ENCODE peak calls at places on chromosomes 6 and 20, in ten cellular contexts. B is CD8-positive, alpha-beta T cell; U is endodermal cell; L is fibroblast of lung; J is thoracic aorta; X is gastrocnemius medialis; I is H9; R is lower lobe of right lung; P is hepatocyte; K is GM12878. Y is an unnamed sample. For H3K4me1 and H3K9me3, the result is how much of the 10 kb centered on the place peaks cover.

GRCh38 chr6:23841116-23841515 is 284.9 kb upstream of the NRSN1 start:
- DNase-seq in B (no peak), U (no peak), L (no peak), J (no peak), X (no peak), I (no peak), R (no peak), P (no peak), K (no peak), Y (no peak)

GRCh38 chr6:166633732-166634535 is 6.9 kb upstream of the RPS6KA2 start:
- DNase-seq in B (no peak), U (peak), L (peak), J (no peak), X (peak), I (peak), R (peak), P (no peak), K (no peak), Y (no peak)

GRCh38 chr20:35395728-35396127 is 16.0 kb downstream of the UQCC1 start:
- DNase-seq in B (no peak), U (no peak), L (peak), J (peak), X (no peak), I (no peak), R (no peak), P (no peak), K (no peak), Y (no peak)

GRCh38 chr20:32447136-32448027 is 89.3 kb downstream of the ASXL1 start:
- DNase-seq in B (no peak), U (peak), L (no peak), J (no peak), X (no peak), I (no peak), R (no peak), P (no peak), K (no peak), Y (no peak)

GRCh38 chr6:36727491-36728021 is 29.9 kb downstream of the RAB44 start:
- DNase-seq in B (no peak), U (no peak), L (no peak), J (no peak), X (no peak), I (no peak), R (peak), P (no peak), K (peak), Y (no peak)

GRCh38 chr6:165702669-165703068 is 39.6 kb upstream of the PDE10A start:
- DNase-seq in B (no peak), U (no peak), L (no peak), J (no peak), X (no peak), I (no peak), R (no peak), P (no peak), K (no peak), Y (no peak)

GRCh38 chr6:135493218-135493961 is 4.2 kb downstream of the AHI1 start:
- DNase-seq in B (no peak), U (no peak), L (peak), J (no peak), X (no peak), I (no peak), R (no peak), P (no peak), K (no peak), Y (no peak)

GRCh38 chr6:34531580-34532201 is 24.4 kb downstream of the SPDEF start:
- DNase-seq in B (no peak), U (peak), L (peak), J (peak), X (peak), I (peak), R (no peak), P (no peak), K (peak), Y (peak)

GRCh38 chr20:42678895-42679294 is 510.8 kb downstream of the PTPRT start:
- DNase-seq in B (no peak), U (peak), L (no peak), J (no peak), X (no peak), I (peak), R (no peak), P (peak), K (no peak), Y (no peak)

GRCh38 chr6:129114992-129115391 is 232.1 kb downstream of the LAMA2 start:
- DNase-seq in B (no peak), U (no peak), L (no peak), J (no peak), X (no peak), I (no peak), R (no peak), P (no peak), K (no peak), Y (no peak)

GRCh38 chr6:74356385-74356784 is 660.4 kb downstream of the CD109 start:
- DNase-seq in B (no peak), U (no peak), L (no peak), J (no peak), X (no peak), I (no peak), R (no peak), P (no peak), K (no peak), Y (no peak)

GRCh38 chr6:139594333-139594965 is 220.0 kb upstream of the CITED2 start:
- DNase-seq in B (no peak), U (no peak), L (no peak), J (no peak), X (no peak), I (no peak), R (no peak), P (no peak), K (no peak), Y (no peak)
- H3K4me1 ChIP-seq in B (under half), U (under half), L (under half), J (half or more), X (under half), I (under half), R (half or more), P (under half), K (under half), Y (under half)

GRCh38 chr6:30862156-30862875 is 22.0 kb upstream of the DDR1 start:
- DNase-seq in B (no peak), U (no peak), L (no peak), J (no peak), X (no peak), I (no peak), R (no peak), P (no peak), K (no peak), Y (no peak)
- H3K9me3 ChIP-seq in B (under half), U (under half), L (under half), J (under half), X (under half), I (under half), R (under half), P (under half), K (under half), Y (under half)

GRCh38 chr20:58853466-58853865 is 950 bp downstream of the GNAS start:
- DNase-seq in B (no peak), U (no peak), L (no peak), J (no peak), X (no peak), I (no peak), R (no peak), P (no peak), K (no peak), Y (no peak)

GRCh38 chr20:58851221-58851968 is 693 bp upstream of the GNAS-AS1 start:
- DNase-seq in B (no peak), U (peak), L (no peak), J (no peak), X (no peak), I (peak), R (no peak), P (no peak), K (no peak), Y (no peak)

GRCh38 chr20:58853976-58854637 is 1.6 kb downstream of the GNAS start:
- DNase-seq in B (no peak), U (peak), L (no peak), J (no peak), X (no peak), I (no peak), R (no peak), P (no peak), K (no peak), Y (no peak)

GRCh38 chr20:58851969-58852458 is 502 bp upstream of the GNAS start:
- DNase-seq in B (no peak), U (peak), L (no peak), J (no peak), X (no peak), I (no peak), R (no peak), P (no peak), K (no peak), Y (no peak)

GRCh38 chr20:58852559-58853271 is at the start of gene GNAS:
- DNase-seq in B (no peak), U (peak), L (peak), J (no peak), X (peak), I (peak), R (peak), P (peak), K (no peak), Y (peak)
- TF ChIP-seq CTCF in B (peak), U (peak), L (peak), J (peak), X (peak), I (peak), R (peak), P (peak), K (peak), Y (peak)

DNA sequence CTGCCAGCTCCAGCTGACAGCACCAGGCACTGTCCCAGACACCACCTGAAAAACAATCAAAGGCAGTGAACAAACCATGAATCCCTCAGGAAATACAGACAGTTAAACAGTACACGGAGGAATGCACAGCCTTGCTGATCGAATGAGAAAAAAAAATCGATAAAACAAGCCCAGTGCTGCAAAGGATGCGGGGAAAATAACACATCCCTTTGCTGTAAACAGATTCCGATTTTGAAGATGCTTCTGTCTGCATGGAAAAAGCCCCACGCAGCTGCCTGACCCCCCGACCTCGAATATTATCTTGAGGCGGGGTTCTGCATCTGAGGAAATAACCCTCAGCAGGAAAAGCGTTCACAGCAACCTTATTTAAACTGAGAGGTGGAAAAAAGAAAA is 43.9 kb downstream of the RBM38 start:
- DNase-seq in B (no peak), U (no peak), L (no peak), J (no peak), X (no peak), I (no peak), R (no peak), P (no peak), K (no peak), Y (no peak)
- H3K4me1 ChIP-seq in B (half or more), U (under half), L (under half), J (half or more), X (half or more), I (under half), R (under half), P (under half), K (under half), Y (half or more)

GRCh38 chr6:106694343-106694742 is 65.0 kb downstream of the QRSL1 start:
- DNase-seq in B (no peak), U (peak), L (no peak), J (no peak), X (no peak), I (peak), R (no peak), P (no peak), K (no peak), Y (no peak)

GRCh38 chr6:106688177-106688951 is 59.0 kb downstream of the QRSL1 start:
- DNase-seq in B (no peak), U (no peak), L (no peak), J (no peak), X (no peak), I (no peak), R (no peak), P (no peak), K (peak), Y (no peak)

GRCh38 chr6:106693343-106693742 is 64.0 kb downstream of the QRSL1 start:
- DNase-seq in B (no peak), U (no peak), L (no peak), J (no peak), X (no peak), I (no peak), R (no peak), P (no peak), K (no peak), Y (no peak)

GRCh38 chr6:106692112-106692822 is 62.9 kb downstream of the QRSL1 start:
- DNase-seq in B (no peak), U (peak), L (peak), J (no peak), X (no peak), I (peak), R (no peak), P (peak), K (no peak), Y (no peak)

GRCh38 chr6:106692823-106693216 is 63.4 kb downstream of the QRSL1 start:
- DNase-seq in B (no peak), U (peak), L (no peak), J (no peak), X (no peak), I (no peak), R (no peak), P (no peak), K (no peak), Y (no peak)
- H3K9me3 ChIP-seq in B (under half), U (under half), L (under half), J (under half), X (under half), I (under half), R (under half), P (under half), K (under half), Y (under half)

GRCh38 chr6:63533026-63533425 is 39.3 kb upstream of the LOC128125822 start:
- DNase-seq in B (no peak), U (no peak), L (no peak), J (no peak), X (no peak), I (no peak), R (no peak), P (no peak), K (no peak), Y (no peak)
- TF ChIP-seq CTCF in B (no peak), U (no peak), L (no peak), J (no peak), X (no peak), I (no peak), R (no peak), P (no peak), K (no peak), Y (no peak)

DNA sequence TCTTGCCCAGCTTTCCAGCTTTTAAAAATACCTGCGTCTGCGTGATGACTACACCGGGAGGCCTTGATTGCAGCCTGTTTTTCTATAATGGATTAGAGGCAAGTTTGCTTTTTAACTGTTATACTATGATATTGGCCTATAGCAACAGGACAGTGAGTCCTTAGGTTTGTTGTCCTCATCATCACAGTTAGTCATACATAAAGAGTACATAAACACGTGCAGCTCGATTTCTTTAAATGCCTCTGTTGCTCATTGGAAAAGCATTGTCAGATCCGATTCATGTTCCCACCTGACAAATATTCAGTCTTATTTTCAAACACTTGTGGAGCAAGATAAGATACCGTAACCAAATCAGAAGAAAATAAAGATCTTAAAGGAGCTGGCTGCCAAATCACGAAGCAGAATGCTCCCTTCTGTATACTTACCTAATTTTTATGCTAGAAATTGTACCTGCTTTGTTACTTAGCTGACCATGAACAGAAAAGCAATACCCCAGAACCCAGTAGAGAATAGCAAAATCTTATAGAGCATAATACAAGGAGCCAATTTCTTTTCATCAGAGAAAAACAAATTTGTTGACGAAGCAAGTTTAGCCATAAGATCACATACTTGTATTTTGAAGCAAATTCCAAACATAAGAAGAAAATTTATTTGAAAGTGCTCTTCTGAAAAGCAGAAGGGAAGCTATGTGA is 100.4 kb downstream of the TMEM200A start:
- DNase-seq in B (no peak), U (no peak), L (no peak), J (no peak), X (no peak), I (no peak), R (no peak), P (no peak), K (no peak), Y (no peak)
- H3K4me1 ChIP-seq in B (under half), U (under half), L (under half), J (under half), X (under half), I (under half), R (under half), P (under half), K (under half), Y (under half)

GRCh38 chr6:168782211-168782729 is 341.3 kb downstream of the SMOC2 start:
- DNase-seq in B (no peak), U (no peak), L (no peak), J (no peak), X (no peak), I (no peak), R (no peak), P (no peak), K (no peak), Y (no peak)

GRCh38 chr6:168789699-168790098 is 348.7 kb downstream of the SMOC2 start:
- DNase-seq in B (no peak), U (no peak), L (no peak), J (no peak), X (no peak), I (no peak), R (no peak), P (no peak), K (no peak), Y (no peak)

GRCh38 chr6:168791916-168792315 is 350.9 kb downstream of the SMOC2 start:
- DNase-seq in B (no peak), U (no peak), L (no peak), J (no peak), X (no peak), I (no peak), R (no peak), P (no peak), K (no peak), Y (no peak)

GRCh38 chr6:168784426-168784825 is 343.4 kb downstream of the SMOC2 start:
- DNase-seq in B (no peak), U (no peak), L (no peak), J (no peak), X (no peak), I (no peak), R (no peak), P (no peak), K (no peak), Y (no peak)

DNA sequence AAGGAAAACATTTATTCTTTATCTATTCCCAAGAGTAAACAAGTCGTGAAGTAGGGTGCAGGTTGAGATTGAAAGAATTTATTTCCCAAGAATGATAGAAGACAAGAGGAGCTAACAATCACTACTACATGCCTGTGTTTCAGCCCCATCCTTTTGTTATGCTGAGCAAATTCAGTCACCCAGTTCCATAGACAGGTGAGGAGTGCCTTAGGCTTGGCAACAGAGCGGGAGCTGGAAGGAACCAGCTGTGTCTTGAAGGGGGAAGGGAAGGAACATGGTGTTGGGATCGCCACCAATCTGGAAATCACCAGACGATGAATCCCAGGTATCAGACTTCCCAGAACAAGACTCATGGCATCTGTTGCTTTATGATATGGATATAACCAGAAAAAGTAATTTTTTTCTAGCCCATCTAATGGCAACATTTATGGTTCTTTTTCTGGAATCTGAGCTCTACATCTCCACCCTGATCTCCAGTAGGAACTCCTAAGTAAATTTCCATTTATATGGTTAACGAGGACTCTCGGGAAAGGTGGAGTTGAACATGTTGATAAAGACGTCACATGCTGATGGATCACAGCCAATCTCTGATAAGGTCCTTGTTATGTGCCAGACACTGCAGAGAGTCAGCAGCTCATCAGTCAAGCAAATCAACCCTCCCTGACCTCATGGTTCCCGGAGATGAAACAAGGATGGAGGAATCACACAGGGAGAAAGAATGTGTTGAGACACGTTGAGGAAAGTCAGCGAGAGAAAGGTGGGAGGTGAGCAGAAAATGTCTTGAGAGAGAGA is 344.9 kb downstream of the SMOC2 start:
- DNase-seq in B (no peak), U (no peak), L (no peak), J (no peak), X (no peak), I (no peak), R (no peak), P (no peak), K (no peak), Y (no peak)
- H3K9me3 ChIP-seq in B (under half), U (under half), L (under half), J (under half), X (under half), I (under half), R (under half), P (under half), K (under half), Y (under half)

DNA sequence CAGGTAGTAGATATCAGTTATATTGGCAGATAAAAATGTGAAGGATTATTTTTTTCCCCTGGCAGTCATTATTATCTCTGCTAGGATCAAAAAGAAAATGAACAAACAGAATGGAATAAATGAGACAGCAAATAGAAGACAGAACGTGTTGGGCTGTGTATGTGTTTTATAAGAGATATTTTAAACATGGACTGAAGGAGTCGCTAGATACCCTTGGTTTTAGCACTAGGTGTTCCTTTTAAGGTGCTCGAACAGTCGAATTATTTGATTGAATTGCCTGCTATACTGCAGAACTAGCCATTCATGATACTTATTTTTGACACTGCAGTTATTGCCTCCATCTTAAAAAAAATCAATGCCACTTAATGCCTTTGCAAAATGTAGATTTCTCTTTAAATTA is 3.7 kb downstream of the GRIK2 start:
- DNase-seq in B (no peak), U (no peak), L (peak), J (no peak), X (no peak), I (no peak), R (no peak), P (no peak), K (no peak), Y (no peak)
- TF ChIP-seq CTCF in B (no peak), U (peak), L (no peak), J (no peak), X (no peak), I (peak), R (no peak), P (no peak), K (no peak), Y (no peak)

GRCh38 chr6:11766589-11767450 is 11.8 kb downstream of the ADTRP start:
- DNase-seq in B (no peak), U (no peak), L (peak), J (no peak), X (no peak), I (no peak), R (no peak), P (peak), K (no peak), Y (no peak)

GRCh38 chr6:11764250-11764604 is 14.4 kb downstream of the ADTRP start:
- DNase-seq in B (no peak), U (no peak), L (no peak), J (no peak), X (no peak), I (no peak), R (no peak), P (no peak), K (no peak), Y (no peak)

GRCh38 chr6:11767458-11767857 is 11.1 kb downstream of the ADTRP start:
- DNase-seq in B (no peak), U (no peak), L (no peak), J (no peak), X (no peak), I (no peak), R (no peak), P (no peak), K (no peak), Y (no peak)

GRCh38 chr6:11763460-11764249 is 14.9 kb downstream of the ADTRP start:
- DNase-seq in B (no peak), U (no peak), L (peak), J (no peak), X (no peak), I (no peak), R (no peak), P (no peak), K (no peak), Y (no peak)

GRCh38 chr6:11766056-11766455 is 12.5 kb downstream of the ADTRP start:
- DNase-seq in B (no peak), U (no peak), L (no peak), J (no peak), X (no peak), I (no peak), R (no peak), P (no peak), K (no peak), Y (no peak)
- H3K4me1 ChIP-seq in B (under half), U (under half), L (under half), J (half or more), X (under half), I (under half), R (under half), P (under half), K (under half), Y (half or more)